ENCODE peak calls at places on chromosomes 11 and 22, in ten cellular contexts. P is amniotic stem cell, L is GM20000, C is AG04449, T is heart right ventricle, I is substantia nigra, Z is iPS-NIHi11, X is HFFc6, H is IMR-90, W is astrocyte of the spinal cord. E is an unnamed sample.

GRCh38 chr11:46373787-46374740 is 7.4 kb upstream of the MDK start:
- DNase-seq in P (no peak), L (no peak), C (no peak), T (no peak), I (no peak), Z (no peak), X (no peak), H (no peak), W (no peak), E (no peak)

GRCh38 chr11:78110351-78110750 is 29.1 kb downstream of the ALG8 start:
- DNase-seq in P (no peak), L (no peak), C (no peak), T (no peak), I (no peak), Z (no peak), X (no peak), H (peak; percentile 82), W (no peak), E (no peak)

GRCh38 chr11:134069426-134069921 is 602 bp downstream of the JAM3 start:
- DNase-seq in P (peak; percentile 10), L (no peak), C (no peak), T (peak; percentile 37), I (peak; percentile 21), Z (peak; percentile 44), X (no peak), H (peak; percentile 31), W (peak; percentile 22), E (no peak)

GRCh38 chr11:70620510-70621184 is 222.3 kb downstream of the CTTN start:
- DNase-seq in P (no peak), L (no peak), C (no peak), T (no peak), I (no peak), Z (no peak), X (no peak), H (no peak), W (no peak), E (no peak)

GRCh38 chr11:130121430-130121978 is 38.1 kb upstream of the ST14 start:
- DNase-seq in P (no peak), L (no peak), C (peak; percentile 46), T (no peak), I (no peak), Z (no peak), X (no peak), H (peak; percentile 81), W (peak; percentile 80), E (no peak)

GRCh38 chr11:126157326-126158030 is 54.0 kb downstream of the RPUSD4 start:
- DNase-seq in P (no peak), L (no peak), C (no peak), T (no peak), I (no peak), Z (peak; percentile 3), X (no peak), H (no peak), W (no peak), E (no peak)

GRCh38 chr11:16782226-16782919 is 43.9 kb downstream of the C11orf58 start:
- DNase-seq in P (no peak), L (no peak), C (no peak), T (no peak), I (no peak), Z (no peak), X (no peak), H (no peak), W (no peak), E (no peak)

GRCh38 chr22:37203354-37204044 is 8.8 kb downstream of the SSTR3 start:
- DNase-seq in P (no peak), L (no peak), C (no peak), T (no peak), I (no peak), Z (no peak), X (no peak), H (no peak), W (no peak), E (no peak)